ENCODE peak calls at places on chromosomes 13 and 19, in five cellular contexts. One of them, this sample, is unnamed.

GRCh38 chr19:56294557-56294956 is 20.1 kb downstream of the ZSCAN5A start:
- DNase-seq in left lung: no peak
- DNase-seq in A172: peak; percentile 27
- DNase-seq in GM03348: no peak
- DNase-seq in NCI-H446: no peak
- DNase-seq in this sample: no peak

GRCh38 chr13:40158218-40158617 is 502.8 kb downstream of the COG6 start:
- DNase-seq in left lung: no peak
- DNase-seq in A172: peak; percentile 14
- DNase-seq in GM03348: no peak
- DNase-seq in NCI-H446: no peak
- DNase-seq in this sample: no peak

GRCh38 chr19:58338825-58339558 is 12.2 kb downstream of the ZSCAN22 start:
- DNase-seq in left lung: no peak
- DNase-seq in A172: no peak
- DNase-seq in GM03348: no peak
- DNase-seq in NCI-H446: no peak
- DNase-seq in this sample: peak; percentile 59

GRCh38 chr19:979318-979741 is 4.8 kb upstream of the WDR18 start:
- DNase-seq in left lung: no peak
- DNase-seq in A172: no peak
- DNase-seq in GM03348: no peak
- DNase-seq in NCI-H446: no peak
- DNase-seq in this sample: no peak

GRCh38 chr13:44273991-44274810 is 99.4 kb upstream of the SERP2 start:
- DNase-seq in left lung: no peak
- DNase-seq in A172: peak; percentile 62
- DNase-seq in GM03348: no peak
- DNase-seq in NCI-H446: no peak
- DNase-seq in this sample: no peak

GRCh38 chr13:34853161-34853560 is 88.9 kb upstream of the NBEA start:
- DNase-seq in left lung: no peak
- DNase-seq in A172: no peak
- DNase-seq in GM03348: no peak
- DNase-seq in NCI-H446: no peak
- DNase-seq in this sample: no peak

GRCh38 chr13:44044544-44045178 is 165.0 kb downstream of the LACC1 start:
- DNase-seq in left lung: no peak
- DNase-seq in A172: peak; percentile 61
- DNase-seq in GM03348: no peak
- DNase-seq in NCI-H446: no peak
- DNase-seq in this sample: no peak

GRCh38 chr19:56149656-56150038 is 8.6 kb downstream of the ZNF444 start:
- DNase-seq in left lung: no peak
- DNase-seq in A172: no peak
- DNase-seq in GM03348: no peak
- DNase-seq in NCI-H446: no peak
- DNase-seq in this sample: no peak

GRCh38 chr13:95630593-95630992 is 13.9 kb downstream of the DZIP1 start:
- DNase-seq in left lung: no peak
- DNase-seq in A172: no peak
- DNase-seq in GM03348: no peak
- DNase-seq in NCI-H446: no peak
- DNase-seq in this sample: no peak

This sample was measured in mesendoderm.